ENCODE peak calls at places on chromosome 1, in four cellular contexts. One of them, this sample, is unnamed. For H3K4me1, the result is how much of the 10 kb centered on the place peaks cover.

GRCh38 chr1:58249729-58250586 is 296.6 kb downstream of the OMA1 start:
- DNase-seq in body of pancreas: peak
- DNase-seq in thoracic aorta: no peak
- DNase-seq in psoas muscle: no peak
- DNase-seq in this sample: no peak

GRCh38 chr1:202957733-202958543 is at the start of gene ADIPOR1:
- DNase-seq in psoas muscle: peak
- DNase-seq in thoracic aorta: peak
- DNase-seq in body of pancreas: peak
- DNase-seq in this sample: no peak

GRCh38 chr1:227356582-227357228 is 38.4 kb upstream of the CDC42BPA start:
- DNase-seq in body of pancreas: peak
- DNase-seq in thoracic aorta: no peak
- DNase-seq in psoas muscle: no peak
- DNase-seq in this sample: peak

GRCh38 chr1:110875216-110875731 is 2.3 kb downstream of the CD53 start:
- DNase-seq in psoas muscle: no peak
- DNase-seq in thoracic aorta: no peak
- DNase-seq in body of pancreas: peak
- DNase-seq in this sample: no peak

GRCh38 chr1:235972316-235973090 is 92.4 kb downstream of the NID1 start:
- DNase-seq in psoas muscle: no peak
- DNase-seq in thoracic aorta: no peak
- DNase-seq in body of pancreas: no peak
- DNase-seq in this sample: no peak

GRCh38 chr1:29490204-29490934 is 254.0 kb downstream of the PTPRU start:
- DNase-seq in thoracic aorta: no peak
- DNase-seq in body of pancreas: no peak
- DNase-seq in psoas muscle: no peak
- DNase-seq in this sample: no peak

GRCh38 chr1:172185206-172185605 is 235.3 kb upstream of the C1orf105 start:
- DNase-seq in psoas muscle: no peak
- DNase-seq in body of pancreas: no peak
- DNase-seq in thoracic aorta: no peak
- DNase-seq in this sample: no peak

GRCh38 chr1:164601399-164602141 is 42.6 kb downstream of the PBX1 start:
- DNase-seq in psoas muscle: no peak
- DNase-seq in body of pancreas: no peak
- DNase-seq in thoracic aorta: no peak
- DNase-seq in this sample: no peak

GRCh38 chr1:107920578-107920977 is 44.4 kb downstream of the VAV3 start:
- DNase-seq in thoracic aorta: no peak
- DNase-seq in body of pancreas: no peak
- DNase-seq in psoas muscle: no peak
- DNase-seq in this sample: no peak

GRCh38 chr1:242454262-242455051 is 70.0 kb downstream of the PLD5 start:
- DNase-seq in body of pancreas: no peak
- DNase-seq in psoas muscle: no peak
- DNase-seq in thoracic aorta: no peak
- DNase-seq in this sample: no peak

GRCh38 chr1:116968724-116969123 is 32.8 kb upstream of the CD101 start:
- DNase-seq in thoracic aorta: no peak
- DNase-seq in psoas muscle: no peak
- DNase-seq in body of pancreas: no peak
- DNase-seq in this sample: no peak
- H3K4me1 ChIP-seq in thoracic aorta: under half
- H3K4me1 ChIP-seq in psoas muscle: under half
- H3K4me1 ChIP-seq in body of pancreas: under half
- H3K4me1 ChIP-seq in this sample: under half

DNA sequence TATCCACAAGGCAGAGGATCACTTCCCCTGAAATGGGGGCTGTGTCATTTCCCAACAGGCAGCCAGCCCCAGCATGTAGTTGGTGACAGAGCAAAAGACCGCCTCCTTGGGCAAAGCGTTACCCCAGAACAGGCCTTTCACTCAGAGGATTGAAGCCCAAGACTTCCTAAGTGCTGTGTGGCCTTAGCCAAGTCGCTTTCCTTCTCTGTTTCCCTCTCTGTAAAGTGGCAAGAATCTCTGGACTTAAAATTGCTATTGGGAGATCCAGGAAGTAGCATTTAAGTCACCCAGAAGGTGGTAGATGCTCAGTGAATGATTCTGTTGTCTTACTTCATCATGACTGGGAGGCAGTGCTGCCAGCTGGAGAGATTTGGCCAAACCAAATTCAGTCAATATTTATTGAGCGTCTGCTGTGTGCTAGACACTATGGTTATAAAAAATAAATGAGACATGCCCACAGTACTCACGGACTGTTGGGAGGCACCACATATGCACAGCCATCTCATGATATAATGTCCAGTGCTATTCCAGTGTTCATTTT is 35.3 kb downstream of the NIPAL3 start:
- DNase-seq in thoracic aorta: no peak
- DNase-seq in psoas muscle: no peak
- DNase-seq in body of pancreas: no peak
- DNase-seq in this sample: no peak
- H3K27ac ChIP-seq in thoracic aorta: no peak
- H3K27ac ChIP-seq in psoas muscle: no peak
- H3K27ac ChIP-seq in body of pancreas: no peak
- H3K27ac ChIP-seq in this sample: no peak

GRCh38 chr1:109281680-109282496 is 1.1 kb downstream of the PSRC1 start:
- DNase-seq in thoracic aorta: no peak
- DNase-seq in psoas muscle: no peak
- DNase-seq in body of pancreas: no peak
- DNase-seq in this sample: no peak
- H3K4me3 ChIP-seq in thoracic aorta: peak
- H3K4me3 ChIP-seq in psoas muscle: peak
- H3K4me3 ChIP-seq in body of pancreas: no peak
- H3K4me3 ChIP-seq in this sample: peak

DNA sequence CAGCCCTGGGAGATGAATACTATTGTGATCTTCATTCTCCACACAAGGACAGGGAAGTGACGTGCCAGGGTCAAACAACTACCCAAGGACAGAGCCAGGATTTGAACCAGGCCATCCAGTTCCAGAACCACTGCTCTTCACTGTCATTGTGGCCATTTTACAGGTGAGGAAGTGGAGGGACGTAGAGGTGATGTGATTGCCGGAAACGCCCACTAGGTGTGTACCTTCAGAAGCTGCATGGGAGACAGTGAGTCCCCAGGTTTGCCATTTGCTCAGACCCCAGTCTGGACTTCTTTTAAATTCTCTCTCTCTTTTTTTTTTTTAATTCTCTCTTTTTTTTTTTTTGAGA is 207.6 kb upstream of the TMEM51 start:
- DNase-seq in body of pancreas: no peak
- DNase-seq in psoas muscle: no peak
- DNase-seq in thoracic aorta: no peak
- DNase-seq in this sample: no peak
- H3K4me1 ChIP-seq in body of pancreas: under half
- H3K4me1 ChIP-seq in psoas muscle: under half
- H3K4me1 ChIP-seq in thoracic aorta: half or more
- H3K4me1 ChIP-seq in this sample: under half